ENCODE peak calls at places on chromosomes 1 and 21, in nine cellular contexts. N, D, W, C, G, Z, K, S and I are unnamed samples. For H3K4me1, the result is how much of the 10 kb centered on the place peaks cover.

GRCh38 chr1:119631086-119631432 is 17.0 kb downstream of the ZNF697 start:
- DNase-seq in N (no peak), D (no peak), W (no peak), C (no peak), G (no peak), Z (no peak), K (no peak), S (no peak), I (no peak)

GRCh38 chr1:234608720-234609527 is 1.1 kb downstream of the IRF2BP2 start:
- DNase-seq in N (peak), D (no peak), W (no peak), C (peak), G (peak), Z (peak), K (no peak), S (peak), I (peak)

GRCh38 chr21:25887166-25887565 is 152.4 kb downstream of the GABPA start:
- DNase-seq in N (no peak), D (peak), W (no peak), C (no peak), G (no peak), Z (no peak), K (no peak), S (no peak), I (no peak)

GRCh38 chr1:162070094-162070748 is 730 bp downstream of the NOS1AP start:
- DNase-seq in N (peak), D (peak), W (no peak), C (peak), G (no peak), Z (peak), K (no peak), S (no peak), I (peak)

GRCh38 chr1:86933562-86934377 is 19.3 kb downstream of the HS2ST1 start:
- DNase-seq in N (no peak), D (no peak), W (no peak), C (no peak), G (no peak), Z (no peak), K (no peak), S (no peak), I (no peak)

GRCh38 chr1:2972879-2973575 is 48.2 kb upstream of the ACTRT2 start:
- DNase-seq in N (no peak), D (no peak), W (no peak), C (no peak), G (no peak), Z (no peak), K (no peak), S (no peak), I (peak)

GRCh38 chr1:54335396-54336056 is 70.7 kb downstream of the SSBP3 start:
- DNase-seq in N (peak), D (peak), W (peak), C (no peak), G (no peak), Z (no peak), K (peak), S (peak), I (no peak)

GRCh38 chr1:24289937-24290595 is 29.1 kb upstream of the GRHL3 start:
- DNase-seq in N (peak), D (peak), W (peak), C (peak), G (peak), Z (no peak), K (peak), S (peak), I (peak)

GRCh38 chr1:170068923-170069322 is 5.6 kb downstream of the KIFAP3 start:
- DNase-seq in N (no peak), D (no peak), W (no peak), C (no peak), G (no peak), Z (peak), K (no peak), S (no peak), I (no peak)

GRCh38 chr1:170071378-170071777 is 3.1 kb downstream of the KIFAP3 start:
- DNase-seq in N (no peak), D (no peak), W (no peak), C (no peak), G (no peak), Z (no peak), K (no peak), S (no peak), I (no peak)

GRCh38 chr1:170063109-170063826 is 11.2 kb downstream of the KIFAP3 start:
- DNase-seq in N (no peak), D (no peak), W (no peak), C (no peak), G (no peak), Z (no peak), K (peak), S (no peak), I (no peak)

GRCh38 chr1:170067253-170067819 is 7.2 kb downstream of the KIFAP3 start:
- DNase-seq in N (no peak), D (peak), W (no peak), C (no peak), G (no peak), Z (no peak), K (peak), S (no peak), I (no peak)
- TF ChIP-seq CTCF in N (no peak), D (no peak), W (no peak), C (no peak), G (no peak), Z (peak), K (no peak), S (no peak), I (peak)

DNA sequence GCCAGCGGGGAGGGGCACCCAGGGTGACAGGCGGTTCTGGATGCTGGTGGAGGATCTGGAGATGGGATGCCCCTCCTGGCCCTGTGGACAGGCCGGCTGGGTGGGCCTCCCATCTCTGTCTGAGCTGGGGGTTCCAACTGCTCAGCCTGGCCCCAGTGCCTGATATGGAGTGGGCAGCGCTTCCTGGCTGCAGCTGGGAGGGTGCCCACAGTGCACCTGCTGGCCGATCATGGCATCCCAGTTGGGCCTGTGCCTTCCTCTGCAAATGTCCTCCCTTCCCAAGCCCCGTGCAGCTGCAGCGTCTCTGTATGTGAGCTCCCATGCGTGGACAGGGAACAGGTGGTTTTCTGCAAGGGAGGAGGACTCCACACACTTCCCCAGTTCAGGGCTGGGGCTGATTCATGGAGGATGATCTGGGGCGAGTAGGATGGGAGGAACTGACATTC is 2.1 kb downstream of the PFKL start:
- DNase-seq in N (peak), D (peak), W (no peak), C (no peak), G (no peak), Z (no peak), K (no peak), S (no peak), I (no peak)
- H3K4me1 ChIP-seq in N (under half), D (under half), W (half or more), C (half or more), G (under half), Z (under half), K (under half), S (under half), I (half or more)

GRCh38 chr1:232138044-232138443 is 491.9 kb downstream of the SIPA1L2 start:
- DNase-seq in N (no peak), D (no peak), W (no peak), C (no peak), G (no peak), Z (no peak), K (no peak), S (no peak), I (no peak)
- TF ChIP-seq CTCF in N (no peak), D (no peak), W (no peak), C (no peak), G (no peak), Z (no peak), K (no peak), S (no peak), I (no peak)

GRCh38 chr1:207840380-207840779 is 70.5 kb downstream of the CD34 start:
- DNase-seq in N (no peak), D (no peak), W (no peak), C (no peak), G (no peak), Z (no peak), K (no peak), S (no peak), I (no peak)
- H3K4me1 ChIP-seq in N (under half), D (under half), W (half or more), C (under half), G (under half), Z (under half), K (under half), S (under half), I (under half)

GRCh38 chr1:31715097-31715872 is 11.5 kb upstream of the COL16A1 start:
- DNase-seq in N (peak), D (peak), W (peak), C (peak), G (peak), Z (peak), K (peak), S (peak), I (peak)

GRCh38 chr1:31717341-31717740 is 13.5 kb upstream of the COL16A1 start:
- DNase-seq in N (no peak), D (no peak), W (no peak), C (no peak), G (no peak), Z (no peak), K (peak), S (no peak), I (no peak)

GRCh38 chr1:31714442-31715096 is 10.8 kb upstream of the COL16A1 start:
- DNase-seq in N (no peak), D (peak), W (peak), C (peak), G (peak), Z (peak), K (peak), S (peak), I (peak)

GRCh38 chr1:31718519-31718918 is 14.7 kb upstream of the COL16A1 start:
- DNase-seq in N (no peak), D (no peak), W (no peak), C (no peak), G (peak), Z (no peak), K (no peak), S (no peak), I (no peak)

GRCh38 chr1:31715873-31716220 is 12.0 kb upstream of the COL16A1 start:
- DNase-seq in N (no peak), D (no peak), W (no peak), C (no peak), G (no peak), Z (no peak), K (no peak), S (no peak), I (no peak)
- TF ChIP-seq CTCF in N (no peak), D (peak), W (peak), C (no peak), G (no peak), Z (no peak), K (no peak), S (no peak), I (no peak)

GRCh38 chr1:102181341-102181740 is 184.6 kb upstream of the OLFM3 start:
- DNase-seq in N (no peak), D (no peak), W (no peak), C (no peak), G (no peak), Z (no peak), K (no peak), S (no peak), I (no peak)

GRCh38 chr1:102184477-102184876 is 187.8 kb upstream of the OLFM3 start:
- DNase-seq in N (no peak), D (no peak), W (no peak), C (no peak), G (no peak), Z (no peak), K (no peak), S (no peak), I (no peak)

GRCh38 chr1:102183711-102184110 is 187.0 kb upstream of the OLFM3 start:
- DNase-seq in N (no peak), D (no peak), W (no peak), C (no peak), G (no peak), Z (no peak), K (no peak), S (no peak), I (no peak)

GRCh38 chr1:102185260-102185659 is 188.5 kb upstream of the OLFM3 start:
- DNase-seq in N (no peak), D (no peak), W (no peak), C (no peak), G (no peak), Z (no peak), K (no peak), S (no peak), I (no peak)

DNA sequence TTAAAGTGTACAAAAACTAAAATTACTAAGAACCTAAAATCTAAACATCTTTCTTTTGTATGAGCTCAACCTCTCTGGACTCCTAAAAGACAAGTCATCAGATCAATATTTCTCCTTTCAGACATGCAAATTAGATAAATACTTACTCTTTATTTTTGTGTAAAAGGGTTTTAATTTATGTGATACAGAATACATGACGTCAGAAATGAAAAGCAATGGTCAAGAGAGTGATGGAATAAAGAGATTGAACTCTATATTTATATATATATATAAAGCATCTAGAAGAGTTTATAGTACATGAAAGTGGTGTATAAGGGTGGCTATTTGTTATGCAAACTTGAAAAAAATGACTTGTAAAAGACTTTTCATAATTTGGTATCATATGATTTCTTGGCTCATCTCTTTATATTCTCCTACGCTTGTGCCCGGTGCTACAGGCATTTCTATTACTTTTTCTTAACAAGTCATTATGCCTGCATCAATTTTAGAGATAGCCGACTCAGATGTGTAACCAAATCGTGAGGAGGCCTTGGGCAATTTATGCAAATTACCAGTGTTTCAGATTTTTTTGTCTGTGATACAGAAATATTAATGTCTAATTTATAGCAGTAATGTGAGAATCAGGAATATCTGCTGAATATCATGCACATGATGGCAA is 186.0 kb upstream of the OLFM3 start:
- DNase-seq in N (no peak), D (no peak), W (no peak), C (no peak), G (no peak), Z (no peak), K (no peak), S (no peak), I (no peak)
- H3K4me1 ChIP-seq in N (under half), D (under half), W (under half), C (under half), G (under half), Z (under half), K (under half), S (under half), I (under half)

DNA sequence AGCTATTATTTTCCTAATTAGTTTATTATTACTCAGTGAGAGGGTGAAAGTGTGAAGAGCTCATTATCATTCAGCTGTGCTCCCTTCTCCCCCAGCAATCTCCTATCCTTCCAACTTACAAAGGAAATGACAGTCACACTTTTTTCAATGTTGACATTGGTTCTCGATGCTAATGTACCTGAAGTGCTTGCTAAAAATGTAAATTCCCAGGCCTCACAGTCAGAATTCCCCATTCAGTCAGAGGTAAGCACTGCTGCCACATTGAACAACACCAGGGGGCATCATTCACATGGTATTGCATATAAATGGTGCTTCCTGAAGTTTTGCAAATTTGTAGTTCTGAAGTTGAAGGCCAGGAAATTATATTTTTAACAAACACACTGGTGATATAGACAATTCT is 132.7 kb upstream of the FOXD3 start:
- DNase-seq in N (no peak), D (no peak), W (no peak), C (no peak), G (peak), Z (no peak), K (no peak), S (no peak), I (no peak)
- TF ChIP-seq CTCF in N (no peak), D (no peak), W (no peak), C (no peak), G (peak), Z (peak), K (peak), S (no peak), I (peak)

DNA sequence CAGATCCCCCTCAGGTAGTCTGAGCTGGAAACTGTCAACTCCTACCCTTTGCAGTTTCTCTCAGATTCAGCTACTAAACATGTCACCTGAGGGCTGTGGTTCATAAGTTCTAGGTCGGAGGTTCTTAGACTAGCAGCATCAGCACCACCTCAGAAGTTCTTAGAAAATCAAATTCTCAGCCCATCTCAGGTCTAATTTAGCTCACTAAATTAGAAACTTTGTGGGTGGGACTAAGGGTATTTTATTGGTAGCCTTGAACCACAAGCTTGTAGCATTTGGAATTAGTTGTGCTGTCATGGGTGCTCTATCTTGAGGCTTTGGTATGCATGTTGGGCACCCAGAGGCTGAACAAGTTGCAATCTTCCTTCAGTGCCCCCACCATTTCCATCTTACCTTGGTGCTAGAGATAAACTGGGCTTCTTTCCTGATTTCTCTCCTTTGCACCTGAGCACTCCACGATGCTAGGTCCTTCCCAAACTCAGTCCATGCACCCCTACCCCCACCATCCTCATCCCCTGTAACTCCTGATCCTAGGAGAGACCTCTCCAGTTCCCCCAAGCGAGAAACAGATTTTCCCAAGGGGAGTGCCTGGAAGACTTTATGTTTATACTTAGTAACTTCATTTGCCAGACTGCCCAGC is 54.2 kb downstream of the S1PR1 start:
- DNase-seq in N (no peak), D (no peak), W (no peak), C (no peak), G (no peak), Z (no peak), K (no peak), S (no peak), I (no peak)
- H3K4me1 ChIP-seq in N (under half), D (under half), W (under half), C (under half), G (under half), Z (under half), K (under half), S (under half), I (under half)

DNA sequence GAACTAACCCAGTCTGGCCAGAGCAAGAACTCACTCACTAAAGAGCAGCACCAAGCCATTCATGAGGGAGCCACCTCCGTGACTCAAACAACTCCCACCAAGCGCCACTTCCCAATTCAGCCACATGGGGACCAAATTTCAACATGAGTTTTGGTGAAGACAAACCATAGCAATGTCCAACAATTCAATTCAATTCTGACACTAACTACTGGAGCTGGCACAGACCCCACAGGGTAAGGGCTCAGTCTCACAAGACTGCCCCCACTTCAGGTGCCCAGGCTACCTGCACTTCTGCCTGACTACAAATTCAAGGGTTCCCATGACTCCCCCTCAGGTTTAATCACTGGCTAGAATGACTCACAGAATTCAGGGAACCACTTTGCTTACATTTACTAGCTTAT is 48.8 kb upstream of the RAP1A start:
- DNase-seq in N (no peak), D (no peak), W (no peak), C (no peak), G (peak), Z (no peak), K (peak), S (no peak), I (no peak)
- TF ChIP-seq CTCF in N (no peak), D (peak), W (peak), C (no peak), G (peak), Z (peak), K (peak), S (no peak), I (no peak)